ENCODE peak calls at places on chromosomes 12 and 14, in six cellular contexts. Z is BJ, Q is epithelial cell of esophagus, P is H9, S is cardiac muscle cell, I is RWPE1. W is an unnamed sample.

GRCh38 chr14:37048666-37049071 is 123.7 kb downstream of the SLC25A21 start:
- DNase-seq in Q (peak), S (no peak), Z (no peak), I (peak), P (no peak), W (peak)

GRCh38 chr14:90580381-90581335 is 183.8 kb downstream of the CALM1 start:
- DNase-seq in Q (no peak), Z (no peak), I (no peak), P (no peak), S (no peak), W (no peak)

GRCh38 chr12:6338955-6339761 is 2.7 kb downstream of the TNFRSF1A start:
- DNase-seq in Z (no peak), I (no peak), Q (no peak), P (no peak), S (peak), W (no peak)

GRCh38 chr12:89363084-89363483 is 10.8 kb upstream of the DUSP6 start:
- DNase-seq in Q (peak), Z (no peak), P (no peak), I (no peak), S (no peak), W (peak)

GRCh38 chr14:68451676-68452387 is 341.0 kb downstream of the ZFP36L1 start:
- DNase-seq in I (no peak), P (no peak), Z (no peak), Q (no peak), S (peak), W (no peak)

GRCh38 chr12:27488479-27488878 is 35.5 kb upstream of the PPFIBP1 start:
- DNase-seq in Z (no peak), Q (no peak), S (no peak), I (no peak), P (no peak), W (no peak)

GRCh38 chr12:109098142-109098652 is 800 bp downstream of the UNG start:
- DNase-seq in S (peak), Q (peak), Z (no peak), P (no peak), I (peak), W (no peak)

GRCh38 chr12:66232258-66232657 is 43.2 kb downstream of the IRAK3 start:
- DNase-seq in I (no peak), S (no peak), P (no peak), Q (no peak), Z (no peak), W (no peak)

GRCh38 chr14:75984674-75985073 is 889 bp upstream of the IFT43 start:
- DNase-seq in Z (no peak), I (no peak), S (no peak), Q (no peak), P (no peak), W (no peak)

GRCh38 chr12:53803703-53804102 is 51.9 kb upstream of the CISTR start:
- DNase-seq in Z (no peak), P (no peak), S (no peak), Q (no peak), I (no peak), W (no peak)

GRCh38 chr12:55681142-55682077 is 26.3 kb downstream of the ITGA7 start:
- DNase-seq in Q (peak), Z (no peak), P (peak), S (peak), I (peak), W (peak)

GRCh38 chr12:57522887-57523705 is 472 bp downstream of the MBD6 start:
- DNase-seq in I (no peak), Z (no peak), P (no peak), Q (peak), S (peak), W (no peak)

GRCh38 chr12:4118601-4119156 is 154.9 kb upstream of the CCND2 start:
- DNase-seq in P (peak), I (no peak), Q (no peak), Z (no peak), S (no peak), W (no peak)

GRCh38 chr12:49952396-49953055 is 2.0 kb downstream of the AQP2 start:
- DNase-seq in Z (no peak), Q (no peak), S (no peak), I (no peak), P (no peak), W (no peak)

GRCh38 chr14:73457050-73457934 is 1.1 kb downstream of the NUMB start:
- DNase-seq in I (peak), Q (peak), Z (no peak), P (peak), S (peak), W (peak)

GRCh38 chr12:7131502-7131866 is 1.3 kb downstream of the CLSTN3 start:
- DNase-seq in P (peak), I (no peak), Q (no peak), S (no peak), Z (no peak), W (no peak)

GRCh38 chr12:105363890-105364289 is 33.4 kb downstream of the C12orf75 start:
- DNase-seq in P (no peak), I (no peak), S (no peak), Q (no peak), Z (no peak), W (no peak)

GRCh38 chr12:88969127-88969526 is 383.2 kb downstream of the DUSP6 start:
- DNase-seq in I (no peak), S (no peak), Z (no peak), Q (no peak), P (no peak), W (no peak)

GRCh38 chr12:78290606-78291345 is 460.1 kb downstream of the NAV3 start:
- DNase-seq in Q (peak), P (no peak), I (peak), Z (peak), S (peak), W (peak)

GRCh38 chr12:52342781-52343490 is 21.7 kb upstream of the KRT83 start:
- DNase-seq in I (no peak), Z (no peak), S (no peak), Q (no peak), P (no peak), W (no peak)

GRCh38 chr14:58637040-58637390 is 747 bp upstream of the DACT1 start:
- DNase-seq in P (no peak), Z (peak), Q (peak), S (peak), I (no peak), W (peak)

GRCh38 chr14:106268013-106268727 is 741.8 kb downstream of the TMEM121 start:
- DNase-seq in I (no peak), Z (no peak), S (no peak), P (no peak), Q (no peak), W (no peak)

GRCh38 chr14:73452341-73453191 is 5.8 kb downstream of the NUMB start:
- DNase-seq in P (no peak), Q (peak), S (peak), Z (no peak), I (peak), W (peak)

GRCh38 chr12:50537538-50537919 is 32.7 kb downstream of the DIP2B start:
- DNase-seq in Q (peak), S (no peak), Z (no peak), P (no peak), I (peak), W (peak)

GRCh38 chr14:45715946-45716345 is 462.9 kb upstream of the MIS18BP1 start:
- DNase-seq in Q (peak), I (no peak), P (no peak), Z (no peak), S (no peak), W (peak)

GRCh38 chr12:93134893-93135285 is 205.8 kb upstream of the EEA1 start:
- DNase-seq in P (no peak), Z (no peak), Q (no peak), I (no peak), S (no peak), W (no peak)

GRCh38 chr14:20644520-20644919 is 3.0 kb upstream of the OR6S1 start:
- DNase-seq in P (no peak), Z (no peak), S (no peak), Q (no peak), I (no peak), W (no peak)

GRCh38 chr14:24224618-24225071 is 7.5 kb downstream of the NEDD8 start:
- DNase-seq in Q (peak), S (peak), I (peak), Z (no peak), P (no peak), W (peak)

GRCh38 chr14:64253672-64254071 is 40.5 kb downstream of the ESR2 start:
- DNase-seq in I (peak), S (peak), P (no peak), Z (no peak), Q (peak), W (peak)

GRCh38 chr12:2858334-2858733 is 1.5 kb upstream of the TEX52 start:
- DNase-seq in P (no peak), S (no peak), Q (no peak), Z (no peak), I (no peak), W (no peak)

GRCh38 chr14:49897965-49898364 is 5.1 kb downstream of the ARF6 start:
- DNase-seq in S (no peak), I (no peak), Q (peak), Z (no peak), P (no peak), W (no peak)

GRCh38 chr12:91483471-91483985 is 300.9 kb upstream of the DCN start:
- DNase-seq in P (no peak), Q (no peak), Z (no peak), S (peak), I (no peak), W (no peak)

GRCh38 chr14:71852201-71852600 is 80.0 kb upstream of the RGS6 start:
- DNase-seq in Q (peak), P (no peak), S (peak), Z (no peak), I (no peak), W (no peak)

GRCh38 chr12:99059824-99060526 is 414.9 kb downstream of the APAF1 start:
- DNase-seq in Z (peak), S (peak), I (no peak), Q (no peak), P (no peak), W (no peak)

GRCh38 chr14:35963209-35963608 is 137.1 kb downstream of the BRMS1L start:
- DNase-seq in I (no peak), Z (no peak), Q (peak), P (no peak), S (no peak), W (peak)
- TF ChIP-seq CTCF in I (no peak), Z (peak), Q (peak), P (peak), S (no peak), W (peak)

GRCh38 chr12:68001486-68002466 is 12.5 kb downstream of the IFNG-AS1 start:
- DNase-seq in Q (peak), P (no peak), S (peak), Z (no peak), I (no peak), W (peak)
- TF ChIP-seq CTCF in Q (peak), P (peak), S (peak), Z (peak), I (peak), W (peak)

DNA sequence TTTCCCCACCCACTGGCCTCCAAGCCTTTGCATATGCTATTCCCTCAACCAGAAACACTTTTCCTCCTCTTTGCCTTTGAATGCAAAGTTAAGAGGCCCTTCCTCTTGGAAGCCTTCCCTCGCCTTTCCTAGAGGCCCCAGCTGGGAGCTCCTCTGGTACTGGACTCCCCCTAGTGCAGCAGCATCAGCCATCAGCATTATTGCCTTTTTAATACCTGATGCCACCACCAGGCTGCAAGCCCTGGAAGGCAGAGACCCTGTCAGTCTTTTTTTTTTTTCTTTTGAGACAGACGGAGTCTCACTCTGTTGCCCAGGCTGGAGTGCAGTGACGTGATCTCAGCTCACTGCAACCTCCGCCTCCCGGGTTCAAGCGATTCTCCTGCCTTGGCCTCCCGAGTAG is 19.1 kb upstream of the PLA2G1B start:
- DNase-seq in P (no peak), I (no peak), Z (no peak), S (no peak), Q (no peak), W (no peak)
- TF ChIP-seq CTCF in P (peak), I (no peak), Z (no peak), S (no peak), Q (peak), W (no peak)

DNA sequence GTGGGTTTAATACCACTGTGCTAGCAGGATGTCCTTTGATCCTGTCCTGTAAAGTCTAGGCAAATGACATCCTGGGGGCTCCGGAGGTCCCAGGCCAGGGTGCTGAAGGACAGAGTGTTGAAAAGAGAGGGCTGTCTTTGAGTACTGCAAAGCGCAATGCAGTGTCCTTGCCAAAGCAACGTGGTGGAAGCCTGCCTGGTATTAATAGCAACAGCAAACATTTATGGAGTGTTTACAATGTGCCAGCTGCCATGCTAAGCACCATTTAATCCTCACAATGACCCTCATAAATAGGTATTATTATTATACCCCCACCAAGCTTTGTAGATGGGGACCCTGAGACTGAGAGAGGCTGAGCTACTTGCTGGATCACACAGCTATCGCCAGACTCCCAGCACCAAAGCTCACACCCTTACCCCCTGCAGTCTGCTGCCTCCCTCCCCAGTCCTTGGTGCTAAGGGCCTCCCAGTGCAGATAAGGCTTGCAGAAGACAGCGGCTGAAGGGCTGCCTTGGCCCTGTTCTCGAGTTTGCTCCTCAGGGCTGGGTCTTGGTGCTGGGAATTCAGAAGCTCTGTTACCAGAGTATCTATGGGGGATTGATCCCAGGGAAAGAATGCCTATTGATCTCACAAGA is 427.7 kb downstream of the FUT8 start:
- DNase-seq in S (no peak), Q (no peak), Z (no peak), I (no peak), P (no peak), W (no peak)
- TF ChIP-seq CTCF in S (no peak), Q (no peak), Z (no peak), I (no peak), P (no peak), W (no peak)

GRCh38 chr14:100279133-100279532 is 27.1 kb downstream of the SLC25A29 start:
- DNase-seq in I (no peak), Z (no peak), Q (no peak), S (no peak), P (no peak), W (no peak)

GRCh38 chr14:100281286-100282082 is 24.8 kb downstream of the SLC25A29 start:
- DNase-seq in S (no peak), Q (peak), P (peak), Z (no peak), I (no peak), W (no peak)

GRCh38 chr14:100282083-100282350 is 24.2 kb downstream of the SLC25A29 start:
- DNase-seq in I (no peak), Q (no peak), Z (no peak), P (no peak), S (no peak), W (no peak)

GRCh38 chr14:100279563-100279962 is 26.7 kb downstream of the SLC25A29 start:
- DNase-seq in S (no peak), Q (no peak), I (no peak), Z (no peak), P (no peak), W (no peak)

GRCh38 chr14:100278702-100279101 is 27.5 kb downstream of the SLC25A29 start:
- DNase-seq in S (peak), Z (peak), Q (peak), P (no peak), I (no peak), W (no peak)
- TF ChIP-seq CTCF in S (peak), Z (peak), Q (no peak), P (no peak), I (no peak), W (no peak)

DNA sequence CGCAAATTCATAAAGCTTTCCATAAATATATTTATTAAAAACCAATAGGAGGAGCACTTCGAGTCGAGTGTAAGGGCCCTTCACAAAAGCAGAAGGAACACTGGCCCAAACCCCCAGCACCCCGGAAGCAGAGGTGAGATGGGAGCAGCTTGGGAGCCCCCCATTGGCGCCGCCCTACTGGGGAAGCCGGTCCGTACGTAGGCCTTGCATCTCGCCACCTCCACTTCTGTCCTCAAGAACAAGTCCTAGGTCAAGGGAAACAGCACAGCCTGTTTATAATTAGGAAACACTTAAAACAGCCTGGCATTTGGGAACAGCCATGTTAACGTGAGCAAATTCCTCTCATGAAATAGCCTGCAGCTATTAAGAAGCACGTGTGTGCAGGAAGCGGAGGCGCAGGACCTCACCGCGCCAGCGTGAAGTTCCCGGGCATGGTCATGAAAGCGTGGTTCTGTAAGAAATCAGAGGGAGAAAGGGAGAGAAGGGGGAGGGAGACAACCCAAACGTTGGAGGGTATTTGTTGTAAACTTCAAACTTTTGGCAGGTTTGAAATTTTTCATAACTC is 7.7 kb downstream of the ANKRD9 start:
- DNase-seq in Q (no peak), I (no peak), P (peak), S (no peak), Z (no peak), W (no peak)
- TF ChIP-seq CTCF in Q (peak), I (no peak), P (peak), S (no peak), Z (no peak), W (peak)

GRCh38 chr12:132955094-132955932 is 793 bp downstream of the ZNF605 start:
- DNase-seq in I (peak), Q (peak), P (peak), S (peak), Z (no peak), W (peak)

GRCh38 chr12:132953163-132953425 is 3.0 kb downstream of the ZNF605 start:
- DNase-seq in S (no peak), P (no peak), Z (no peak), I (no peak), Q (no peak), W (no peak)

GRCh38 chr12:132953771-132954170 is 2.3 kb downstream of the ZNF605 start:
- DNase-seq in I (no peak), Z (no peak), Q (no peak), P (no peak), S (no peak), W (no peak)

GRCh38 chr12:132954471-132955048 is 1.5 kb downstream of the ZNF605 start:
- DNase-seq in Z (no peak), I (peak), P (no peak), S (no peak), Q (no peak), W (no peak)

GRCh38 chr12:132955933-132956725 is at the start of gene ZNF605:
- DNase-seq in Z (peak), P (peak), Q (peak), I (peak), S (peak), W (peak)
- TF ChIP-seq CTCF in Z (no peak), P (no peak), Q (peak), I (no peak), S (no peak), W (no peak)

DNA sequence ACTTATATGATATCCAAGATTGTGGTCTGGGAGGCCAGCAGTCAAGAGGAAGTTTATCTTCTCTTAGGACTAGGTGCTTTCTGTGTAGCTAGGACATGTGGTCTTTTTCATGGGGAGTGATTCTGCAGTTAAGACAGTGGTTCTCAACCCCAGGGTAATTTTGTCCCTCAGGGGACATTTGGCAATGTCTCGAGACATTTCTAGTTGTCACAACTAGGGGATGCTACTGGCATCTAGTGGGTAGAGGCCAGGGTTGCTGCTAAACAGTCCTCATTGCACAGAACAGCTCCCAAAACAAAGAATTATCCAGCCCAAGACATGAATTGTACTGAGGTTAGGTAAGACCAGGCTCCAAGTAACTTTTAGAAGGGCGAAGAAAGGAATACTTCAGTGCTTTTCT is 20.0 kb downstream of the AMDHD1 start:
- DNase-seq in Z (no peak), P (no peak), S (no peak), Q (no peak), I (no peak), W (no peak)
- TF ChIP-seq CTCF in Z (no peak), P (peak), S (no peak), Q (no peak), I (no peak), W (peak)

DNA sequence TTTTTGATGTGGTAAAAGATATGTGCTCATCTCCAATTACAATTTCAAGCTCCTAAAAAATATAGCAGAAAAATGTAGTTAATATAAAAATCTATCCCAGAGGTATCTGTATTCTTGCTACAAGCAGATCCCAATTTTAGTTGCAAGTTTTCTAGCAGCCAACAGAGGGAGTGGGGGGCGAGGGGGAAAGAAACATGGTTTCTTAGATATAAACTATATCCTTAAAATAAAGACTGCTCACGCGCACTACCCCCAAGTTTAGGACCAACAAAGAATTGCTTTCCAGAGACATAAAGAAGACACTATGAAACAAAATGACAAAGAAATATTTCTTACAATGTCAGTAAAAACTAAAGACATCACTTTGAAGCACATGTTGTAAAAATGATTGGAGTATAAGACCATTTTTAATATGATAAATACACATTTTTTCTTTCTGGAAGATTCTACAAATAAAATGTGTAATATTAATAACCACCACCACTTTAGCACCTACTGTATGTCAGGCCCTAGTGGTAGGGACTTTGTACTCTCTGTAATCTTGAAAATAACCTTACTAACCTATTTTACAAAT is 5.4 kb downstream of the MAGOHB start:
- DNase-seq in S (peak), Q (peak), I (peak), Z (no peak), P (no peak), W (no peak)
- TF ChIP-seq CTCF in S (peak), Q (peak), I (no peak), Z (peak), P (peak), W (peak)

W was measured in foreskin keratinocyte.